ENCODE peak calls at places on chromosomes 1 and 21, in six cellular contexts. B is NB4, L is HCT116, C is adrenal gland, U is sigmoid colon, Z is K562. V is an unnamed sample.

GRCh38 chr1:214372092-214372491 is 91.1 kb downstream of the SMYD2 start:
- DNase-seq in B (no peak), L (no peak), C (no peak), U (no peak), Z (no peak), V (no peak)

GRCh38 chr1:109739738-109740614 is 862 bp downstream of the GSTM3 start:
- DNase-seq in B (peak), L (no peak), C (peak), U (peak), Z (peak), V (peak)

GRCh38 chr1:59193443-59194093 is 103.3 kb upstream of the FGGY start:
- DNase-seq in B (no peak), L (no peak), C (no peak), U (no peak), Z (no peak), V (no peak)

GRCh38 chr21:26844258-26845065 is 747 bp downstream of the ADAMTS1 start:
- DNase-seq in B (no peak), L (no peak), C (no peak), U (peak), Z (no peak), V (no peak)

GRCh38 chr1:58047265-58047858 is 499.2 kb downstream of the OMA1 start:
- DNase-seq in B (peak), L (no peak), C (peak), U (no peak), Z (peak), V (peak)

GRCh38 chr1:47767741-47768100 is 229.5 kb downstream of the TRABD2B start:
- DNase-seq in B (no peak), L (no peak), C (no peak), U (no peak), Z (no peak), V (no peak)

GRCh38 chr1:84969489-84970250 is 27.2 kb downstream of the MCOLN2 start:
- DNase-seq in B (no peak), L (no peak), C (no peak), U (no peak), Z (no peak), V (no peak)

GRCh38 chr1:149997585-149998262 is 12.8 kb downstream of the OTUD7B start:
- DNase-seq in B (peak), L (no peak), C (no peak), U (no peak), Z (no peak), V (no peak)

GRCh38 chr1:10975567-10976326 is 36.7 kb upstream of the TARDBP start:
- DNase-seq in B (no peak), L (no peak), C (no peak), U (peak), Z (no peak), V (no peak)

GRCh38 chr21:39681845-39682244 is 63.1 kb upstream of the IGSF5 start:
- DNase-seq in B (no peak), L (no peak), C (no peak), U (no peak), Z (no peak), V (no peak)

GRCh38 chr1:35505911-35506798 is 51.0 kb downstream of the KIAA0319L start:
- DNase-seq in B (peak), L (peak), C (peak), U (no peak), Z (peak), V (peak)

GRCh38 chr1:154220970-154221814 is 437 bp downstream of the UBAP2L start:
- DNase-seq in B (peak), L (no peak), C (peak), U (peak), Z (peak), V (peak)

GRCh38 chr1:234854648-234855039 is 244.7 kb upstream of the IRF2BP2 start:
- DNase-seq in B (no peak), L (no peak), C (no peak), U (no peak), Z (no peak), V (no peak)

GRCh38 chr1:43372172-43372571 is 4.4 kb upstream of the ELOVL1 start:
- DNase-seq in B (no peak), L (peak), C (no peak), U (no peak), Z (no peak), V (no peak)

GRCh38 chr1:2921970-2922686 is 99.1 kb upstream of the ACTRT2 start:
- DNase-seq in B (peak), L (peak), C (no peak), U (no peak), Z (peak), V (peak)

GRCh38 chr1:44801491-44802305 is 1.5 kb downstream of the PLK3 start:
- DNase-seq in B (no peak), L (no peak), C (peak), U (peak), Z (peak), V (no peak)

GRCh38 chr1:32221980-32222751 is at the start of the genes EIF3I and TMEM234:
- DNase-seq in B (peak), L (peak), C (peak), U (peak), Z (peak), V (peak)

GRCh38 chr21:43335119-43335518 is 91.8 kb downstream of the SIK1 start:
- DNase-seq in B (no peak), L (no peak), C (no peak), U (no peak), Z (no peak), V (no peak)

GRCh38 chr1:115665746-115666145 is 24.0 kb downstream of the VANGL1 start:
- DNase-seq in B (no peak), L (no peak), C (no peak), U (no peak), Z (no peak), V (no peak)

GRCh38 chr1:147273409-147274307 is 31.2 kb downstream of the CHD1L start:
- DNase-seq in B (peak), L (peak), C (peak), U (no peak), Z (peak), V (peak)

GRCh38 chr1:84379128-84379527 is 19.2 kb upstream of the DNASE2B start:
- DNase-seq in B (peak), L (no peak), C (no peak), U (no peak), Z (no peak), V (no peak)

GRCh38 chr1:214702561-214702960 is 99.6 kb downstream of the CENPF start:
- DNase-seq in B (no peak), L (no peak), C (no peak), U (no peak), Z (no peak), V (no peak)

GRCh38 chr1:59928996-59929395 is 2.4 kb upstream of the CYP2J2 start:
- DNase-seq in B (no peak), L (no peak), C (no peak), U (no peak), Z (no peak), V (no peak)

GRCh38 chr1:154459044-154459443 is 43.0 kb upstream of the TDRD10 start:
- DNase-seq in B (no peak), L (no peak), C (no peak), U (no peak), Z (no peak), V (no peak)

GRCh38 chr1:26854953-26855352 is 8.0 kb upstream of the SFN start:
- DNase-seq in B (no peak), L (no peak), C (no peak), U (peak), Z (no peak), V (no peak)

GRCh38 chr1:55640708-55641473 is 425.7 kb upstream of the USP24 start:
- DNase-seq in B (peak), L (no peak), C (peak), U (peak), Z (no peak), V (no peak)

GRCh38 chr1:219837274-219837993 is 90.9 kb downstream of the SLC30A10 start:
- DNase-seq in B (peak), L (peak), C (peak), U (no peak), Z (peak), V (peak)

GRCh38 chr21:34807881-34808568 is 139.2 kb downstream of the CLIC6 start:
- DNase-seq in B (peak), L (peak), C (peak), U (peak), Z (no peak), V (no peak)

GRCh38 chr1:53687426-53687825 is 51.5 kb downstream of the GLIS1 start:
- DNase-seq in B (no peak), L (no peak), C (no peak), U (no peak), Z (no peak), V (no peak)

GRCh38 chr1:246875041-246876026 is 56.4 kb downstream of the AHCTF1 start:
- DNase-seq in B (no peak), L (no peak), C (no peak), U (no peak), Z (no peak), V (peak)

GRCh38 chr1:181113061-181113695 is 24.7 kb downstream of the IER5 start:
- DNase-seq in B (no peak), L (peak), C (no peak), U (no peak), Z (peak), V (peak)

GRCh38 chr1:181114574-181115366 is 26.3 kb downstream of the IER5 start:
- DNase-seq in B (no peak), L (no peak), C (no peak), U (no peak), Z (no peak), V (no peak)

GRCh38 chr1:181115367-181115684 is 26.8 kb downstream of the IER5 start:
- DNase-seq in B (no peak), L (no peak), C (no peak), U (no peak), Z (no peak), V (no peak)

GRCh38 chr1:181111559-181111958 is 23.1 kb downstream of the IER5 start:
- DNase-seq in B (no peak), L (no peak), C (no peak), U (no peak), Z (no peak), V (no peak)

GRCh38 chr1:181112071-181112929 is 23.8 kb downstream of the IER5 start:
- DNase-seq in B (peak), L (peak), C (peak), U (peak), Z (peak), V (peak)
- TF ChIP-seq POLR2A in B (no peak), L (no peak), C (no peak), U (no peak), Z (no peak), V (no peak)

DNA sequence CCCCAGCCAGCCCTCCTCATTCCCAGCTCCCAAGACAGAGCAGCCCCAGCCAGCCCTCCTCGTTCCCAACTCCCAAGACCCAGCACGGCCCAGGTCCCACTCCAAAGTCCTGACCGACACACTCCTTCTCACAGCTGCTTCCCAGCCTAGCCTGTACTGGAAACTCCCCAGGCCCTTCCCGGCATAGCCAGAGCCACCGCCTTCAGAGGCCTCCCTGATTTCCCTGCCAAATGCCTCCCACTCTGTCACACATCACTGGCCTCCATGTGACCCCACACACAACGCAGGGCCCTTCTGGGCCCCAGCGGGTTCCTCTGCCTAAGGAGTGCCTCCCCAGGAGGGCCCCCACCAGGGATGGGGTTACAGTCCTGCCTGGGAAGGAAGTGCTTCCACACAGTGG is 2.8 kb downstream of the UBE2J2 start:
- DNase-seq in B (no peak), L (no peak), C (no peak), U (no peak), Z (no peak), V (no peak)
- TF ChIP-seq POLR2A in B (no peak), L (no peak), C (no peak), U (no peak), Z (peak), V (no peak)

GRCh38 chr1:201946224-201946908 is at the start of gene LMOD1:
- DNase-seq in B (peak), L (no peak), C (peak), U (peak), Z (peak), V (peak)
- TF ChIP-seq POLR2A in B (no peak), L (no peak), C (peak), U (peak), Z (peak), V (no peak)

GRCh38 chr1:28088168-28088961 is at the start of gene EYA3:
- DNase-seq in B (peak), L (peak), C (peak), U (peak), Z (peak), V (peak)
- TF ChIP-seq POLR2A in B (peak), L (peak), C (no peak), U (peak), Z (peak), V (peak)

V was measured in erythroblast.